ENCODE peak calls at places on chromosomes 12 and 14, in seven cellular contexts. P is SK-N-SH, F is GM23248, B is neural progenitor cell, X is astrocyte, K is GM23338, U is PC-9. S is an unnamed sample.

GRCh38 chr12:40762072-40762471 is 69.8 kb downstream of the CNTN1 start:
- DNase-seq in P (no peak), B (no peak), U (no peak), F (no peak), K (no peak), X (no peak), S (no peak)

GRCh38 chr14:43939836-43940235 is 567.2 kb downstream of the FSCB start:
- DNase-seq in X (no peak), B (no peak), F (no peak), P (no peak), K (no peak), U (no peak), S (no peak)

GRCh38 chr14:59510957-59511356 is 26.6 kb downstream of the JKAMP start:
- DNase-seq in K (no peak), B (no peak), F (no peak), P (no peak), U (no peak), X (no peak), S (no peak)

GRCh38 chr12:46126050-46126727 is 135.8 kb upstream of the SCAF11 start:
- DNase-seq in F (no peak), B (no peak), P (no peak), X (no peak), K (no peak), U (no peak), S (peak; percentile 17)

GRCh38 chr14:74804219-74804825 is 41.2 kb downstream of the YLPM1 start:
- DNase-seq in K (peak; percentile 72), F (peak; percentile 81), P (peak; percentile 44), X (peak; percentile 30), U (peak; percentile 59), B (peak; percentile 11), S (peak; percentile 64)

GRCh38 chr14:68723808-68724268 is 69.0 kb downstream of the ZFP36L1 start:
- DNase-seq in B (no peak), P (no peak), U (no peak), K (no peak), X (no peak), F (no peak), S (no peak)

GRCh38 chr12:95218164-95218851 is 701 bp downstream of the VEZT start:
- DNase-seq in U (peak; percentile 63), K (no peak), F (peak; percentile 86), X (peak; percentile 60), P (no peak), B (no peak), S (peak; percentile 87)

GRCh38 chr12:19031032-19031431 is 98.5 kb upstream of the PLEKHA5 start:
- DNase-seq in B (no peak), U (peak; percentile 70), F (peak; percentile 96), X (peak; percentile 96), K (no peak), P (no peak), S (peak; percentile 90)

GRCh38 chr12:19997996-19998395 is 370.3 kb upstream of the PDE3A start:
- DNase-seq in U (no peak), X (no peak), B (no peak), P (no peak), K (no peak), F (peak; percentile 5), S (no peak)

GRCh38 chr14:64965356-64966000 is 6.7 kb downstream of the RAB15 start:
- DNase-seq in P (no peak), K (no peak), B (no peak), U (no peak), X (no peak), F (no peak), S (no peak)

GRCh38 chr12:31230004-31230403 is 95.9 kb downstream of the SINHCAF start:
- DNase-seq in P (no peak), F (no peak), K (no peak), B (no peak), U (no peak), X (no peak), S (no peak)

GRCh38 chr14:75279153-75279738 is 618 bp downstream of the FOS start:
- DNase-seq in P (peak; percentile 53), X (peak; percentile 76), B (peak; percentile 61), U (peak; percentile 57), K (peak; percentile 46), F (peak; percentile 83), S (no peak)

GRCh38 chr14:90305176-90305601 is 26.6 kb downstream of the NRDE2 start:
- DNase-seq in F (no peak), X (no peak), U (no peak), B (no peak), K (no peak), P (no peak), S (no peak)

DNA sequence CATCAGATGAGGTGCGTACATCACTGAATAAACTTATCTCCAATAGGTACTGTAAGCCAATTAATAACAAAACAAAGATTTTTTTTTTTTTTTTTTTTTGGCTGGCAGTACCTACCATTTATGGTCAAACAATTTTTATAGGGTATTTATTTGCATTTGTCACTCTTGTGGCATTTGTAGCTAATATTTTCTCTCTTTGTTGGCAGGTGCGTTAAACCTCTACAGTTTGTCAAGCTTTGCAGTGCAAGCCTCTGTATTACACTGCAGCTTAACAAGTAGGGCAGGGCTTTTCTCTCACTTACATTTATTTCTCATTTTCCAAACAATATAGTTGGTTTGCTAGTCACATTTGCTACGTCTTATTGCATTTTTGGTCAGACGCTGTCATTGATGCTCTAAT is 12.3 kb downstream of the PRPF39 start:
- DNase-seq in X (no peak), P (no peak), U (no peak), F (no peak), B (no peak), K (no peak), S (peak; percentile 78)
- H3K79me2 ChIP-seq in X (peaks cover 80% of the 10 kb centered on the region), P (peaks cover 42% of the 10 kb centered on the region), U (peaks cover 37% of the 10 kb centered on the region), F (peaks cover 97% of the 10 kb centered on the region), B (peaks cover 76% of the 10 kb centered on the region), K (peaks cover 73% of the 10 kb centered on the region), S (peaks cover 60% of the 10 kb centered on the region)

DNA sequence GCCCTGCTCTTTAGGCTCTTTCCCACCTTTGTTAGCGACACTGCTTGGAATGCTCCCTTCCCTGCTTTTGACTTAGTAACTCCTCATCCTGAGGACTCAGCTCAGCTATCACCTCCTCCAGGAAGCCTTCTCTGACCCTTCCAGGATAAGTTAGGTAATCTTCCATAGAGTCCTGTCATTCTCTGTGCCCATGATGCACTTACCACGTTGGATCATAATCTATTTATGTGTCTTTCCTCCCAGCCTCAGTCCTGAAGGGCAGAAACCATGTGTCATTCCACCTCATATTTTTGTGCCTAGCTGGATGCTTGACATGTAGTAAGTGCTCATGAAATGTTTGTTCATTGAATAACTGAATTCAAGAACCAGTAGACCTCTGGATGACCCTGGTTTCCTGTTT is 37.4 kb downstream of the PRKCH start:
- DNase-seq in K (no peak), B (no peak), F (no peak), X (no peak), U (no peak), P (no peak), S (no peak)
- H3K79me2 ChIP-seq in K (no peaks in the 10 kb centered on the region), B (no peaks in the 10 kb centered on the region), F (no peaks in the 10 kb centered on the region), X (no peaks in the 10 kb centered on the region), U (peaks cover 84% of the 10 kb centered on the region), P (no peaks in the 10 kb centered on the region), S (peaks cover 22% of the 10 kb centered on the region)

GRCh38 chr14:54700717-54701116 is 133.8 kb downstream of the SAMD4A start:
- DNase-seq in P (no peak), F (no peak), X (no peak), U (no peak), K (no peak), B (no peak), S (no peak)

GRCh38 chr14:54698501-54698900 is 131.6 kb downstream of the SAMD4A start:
- DNase-seq in P (no peak), F (no peak), B (no peak), K (no peak), U (no peak), X (no peak), S (no peak)

GRCh38 chr14:54697806-54698205 is 130.9 kb downstream of the SAMD4A start:
- DNase-seq in U (no peak), B (no peak), P (no peak), K (no peak), F (no peak), X (no peak), S (peak; percentile 83)

GRCh38 chr14:54699735-54700134 is 132.8 kb downstream of the SAMD4A start:
- DNase-seq in U (no peak), B (no peak), P (no peak), K (no peak), F (no peak), X (no peak), S (no peak)

DNA sequence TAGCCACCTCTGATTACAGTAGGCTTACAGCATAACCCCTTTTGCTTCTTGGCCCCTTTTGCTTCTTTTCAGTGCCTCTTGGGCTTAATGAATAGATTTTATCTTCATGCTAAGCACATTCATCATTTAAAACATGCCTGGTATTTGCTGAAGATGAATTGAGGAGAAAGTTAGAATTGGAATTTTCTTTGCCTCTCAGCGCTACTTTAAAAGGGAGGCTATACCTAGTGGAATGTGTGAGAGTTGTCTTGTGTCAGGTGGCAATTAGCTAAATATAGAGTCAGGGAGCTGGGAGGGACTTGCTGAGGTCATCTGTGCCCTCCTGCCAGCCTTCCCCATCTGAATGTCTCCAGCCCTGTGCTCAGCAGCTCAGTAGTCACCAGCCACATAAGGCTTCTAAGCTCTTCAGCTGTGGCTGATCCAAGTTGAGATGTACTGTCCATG is 132.2 kb downstream of the SAMD4A start:
- DNase-seq in F (peak; percentile 70), K (peak; percentile 48), X (peak; percentile 61), B (no peak), U (no peak), P (no peak), S (no peak)
- H3K79me2 ChIP-seq in F (peaks cover 84% of the 10 kb centered on the region), K (no peaks in the 10 kb centered on the region), X (peaks cover 41% of the 10 kb centered on the region), B (no peaks in the 10 kb centered on the region), U (no peaks in the 10 kb centered on the region), P (peaks cover 79% of the 10 kb centered on the region), S (peaks cover 12% of the 10 kb centered on the region)

DNA sequence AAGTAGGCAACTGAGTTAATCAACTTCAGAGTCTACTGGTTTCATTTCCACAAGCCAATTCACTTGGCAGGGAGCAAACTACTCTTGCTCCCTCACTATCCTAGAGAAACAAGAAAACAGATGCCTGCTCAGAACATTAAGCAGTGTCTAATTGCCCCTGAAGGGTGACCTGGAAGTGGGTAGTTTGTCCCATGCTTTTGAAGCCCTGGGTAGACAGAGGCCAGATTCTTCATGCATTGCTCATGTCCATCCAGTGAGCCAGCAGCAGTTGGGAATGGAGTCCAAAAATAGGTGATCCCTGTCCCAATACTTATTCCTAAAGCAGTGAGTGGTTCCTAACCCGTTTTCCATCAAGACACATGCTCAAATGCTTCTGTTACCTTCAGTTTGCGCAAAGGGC is 48.8 kb downstream of the BICDL1 start:
- DNase-seq in B (no peak), F (no peak), K (no peak), X (no peak), P (no peak), U (no peak), S (peak; percentile 18)
- H3K79me2 ChIP-seq in B (no peaks in the 10 kb centered on the region), F (no peaks in the 10 kb centered on the region), K (no peaks in the 10 kb centered on the region), X (no peaks in the 10 kb centered on the region), P (no peaks in the 10 kb centered on the region), U (no peaks in the 10 kb centered on the region), S (no peaks in the 10 kb centered on the region)

GRCh38 chr12:27005495-27005894 is 8.7 kb downstream of the TM7SF3 start:
- DNase-seq in B (no peak), K (no peak), U (no peak), P (no peak), F (no peak), X (no peak), S (no peak)
- H3K79me2 ChIP-seq in B (peaks cover 82% of the 10 kb centered on the region), K (peaks cover 92% of the 10 kb centered on the region), U (peaks cover 8% of the 10 kb centered on the region), P (peaks cover 64% of the 10 kb centered on the region), F (peaks cover 72% of the 10 kb centered on the region), X (peaks cover 45% of the 10 kb centered on the region), S (peaks cover 39% of the 10 kb centered on the region)

S was measured in PC-3.